ENCODE peak calls at places on chromosomes 5 and 9, in five cellular contexts. One of them, this sample, is unnamed.

GRCh38 chr5:139562847-139563246 is 1.7 kb downstream of the UBE2D2 start:
- DNase-seq in LoVo: no peak
- DNase-seq in pons: no peak
- DNase-seq in hepatocyte: no peak
- DNase-seq in HTR-8/SVneo: no peak
- DNase-seq in this sample: no peak

GRCh38 chr9:131691969-131692611 is 47.8 kb downstream of the RAPGEF1 start:
- DNase-seq in hepatocyte: no peak
- DNase-seq in pons: no peak
- DNase-seq in HTR-8/SVneo: no peak
- DNase-seq in LoVo: no peak
- DNase-seq in this sample: no peak

GRCh38 chr5:126707080-126707479 is 69.9 kb upstream of the LMNB1 start:
- DNase-seq in pons: no peak
- DNase-seq in HTR-8/SVneo: no peak
- DNase-seq in LoVo: no peak
- DNase-seq in hepatocyte: no peak
- DNase-seq in this sample: no peak

GRCh38 chr5:152907488-152908245 is 502.6 kb upstream of the NMUR2 start:
- DNase-seq in HTR-8/SVneo: no peak
- DNase-seq in pons: no peak
- DNase-seq in LoVo: no peak
- DNase-seq in hepatocyte: no peak
- DNase-seq in this sample: no peak

GRCh38 chr5:109707531-109707930 is 17.8 kb downstream of the MAN2A1 start:
- DNase-seq in hepatocyte: no peak
- DNase-seq in LoVo: no peak
- DNase-seq in pons: no peak
- DNase-seq in HTR-8/SVneo: no peak
- DNase-seq in this sample: no peak

GRCh38 chr9:71680189-71680983 is 87.9 kb downstream of the CEMIP2 start:
- DNase-seq in hepatocyte: peak
- DNase-seq in HTR-8/SVneo: peak
- DNase-seq in pons: no peak
- DNase-seq in LoVo: peak
- DNase-seq in this sample: no peak

GRCh38 chr5:76528547-76529334 is 94.5 kb downstream of the F2RL2 start:
- DNase-seq in hepatocyte: no peak
- DNase-seq in LoVo: no peak
- DNase-seq in pons: no peak
- DNase-seq in HTR-8/SVneo: no peak
- DNase-seq in this sample: no peak

GRCh38 chr9:108626743-108627142 is 229.0 kb downstream of the ACTL7B start:
- DNase-seq in HTR-8/SVneo: no peak
- DNase-seq in hepatocyte: no peak
- DNase-seq in LoVo: no peak
- DNase-seq in pons: no peak
- DNase-seq in this sample: no peak

GRCh38 chr9:134152022-134152448 is 12.3 kb downstream of the RNU6ATAC start:
- DNase-seq in LoVo: no peak
- DNase-seq in HTR-8/SVneo: no peak
- DNase-seq in pons: no peak
- DNase-seq in hepatocyte: no peak
- DNase-seq in this sample: no peak

GRCh38 chr9:96554801-96555566 is 64.7 kb downstream of the CDC14B start:
- DNase-seq in hepatocyte: no peak
- DNase-seq in LoVo: no peak
- DNase-seq in HTR-8/SVneo: no peak
- DNase-seq in pons: no peak
- DNase-seq in this sample: no peak

GRCh38 chr5:154371687-154372086 is 74.1 kb upstream of the SAP30L start:
- DNase-seq in LoVo: no peak
- DNase-seq in HTR-8/SVneo: no peak
- DNase-seq in hepatocyte: peak
- DNase-seq in pons: no peak
- DNase-seq in this sample: no peak

GRCh38 chr9:127313042-127313560 is 48.5 kb downstream of the GARNL3 start:
- DNase-seq in LoVo: no peak
- DNase-seq in hepatocyte: no peak
- DNase-seq in HTR-8/SVneo: no peak
- DNase-seq in pons: no peak
- DNase-seq in this sample: no peak

GRCh38 chr5:56264417-56265025 is 31.4 kb upstream of the ANKRD55 start:
- DNase-seq in pons: peak
- DNase-seq in hepatocyte: peak
- DNase-seq in HTR-8/SVneo: peak
- DNase-seq in LoVo: peak
- DNase-seq in this sample: peak

GRCh38 chr5:61334224-61335196 is 2.5 kb downstream of the ZSWIM6 start:
- DNase-seq in LoVo: no peak
- DNase-seq in pons: peak
- DNase-seq in HTR-8/SVneo: no peak
- DNase-seq in hepatocyte: peak
- DNase-seq in this sample: no peak

This sample was measured in prostate gland.